ENCODE peak calls at places on chromosomes 1 and 21, in eight cellular contexts. S, Y, W, P, J, X, L and C are unnamed samples.

GRCh38 chr1:229223498-229223897 is 47.4 kb upstream of the RAB4A start:
- DNase-seq in S (no peak), Y (peak), W (no peak), P (no peak), J (no peak), X (no peak), L (no peak), C (no peak)

GRCh38 chr1:64495878-64496277 is 25.9 kb downstream of the CACHD1 start:
- DNase-seq in S (no peak), Y (no peak), W (no peak), P (no peak), J (no peak), X (no peak), L (no peak), C (no peak)

GRCh38 chr1:84505167-84506001 is 802 bp upstream of the SPATA1 start:
- DNase-seq in S (no peak), Y (no peak), W (peak), P (no peak), J (no peak), X (peak), L (no peak), C (peak)

GRCh38 chr1:99818063-99818699 is 32.0 kb upstream of the AGL start:
- DNase-seq in S (no peak), Y (no peak), W (peak), P (no peak), J (no peak), X (peak), L (peak), C (no peak)

GRCh38 chr21:33360281-33360680 is 35.5 kb downstream of the IFNAR1 start:
- DNase-seq in S (peak), Y (no peak), W (peak), P (no peak), J (no peak), X (peak), L (peak), C (no peak)

GRCh38 chr1:89607888-89608626 is 24.9 kb upstream of the LRRC8C start:
- DNase-seq in S (peak), Y (no peak), W (no peak), P (no peak), J (no peak), X (peak), L (peak), C (no peak)

GRCh38 chr21:34510148-34511142 is 1.6 kb downstream of the KCNE1 start:
- DNase-seq in S (no peak), Y (peak), W (peak), P (peak), J (peak), X (peak), L (peak), C (peak)

GRCh38 chr1:240803151-240803550 is 191.2 kb upstream of the GREM2 start:
- DNase-seq in S (no peak), Y (no peak), W (peak), P (no peak), J (no peak), X (no peak), L (peak), C (no peak)

GRCh38 chr1:103275725-103276124 is 167.4 kb upstream of the COL11A1 start:
- DNase-seq in S (no peak), Y (no peak), W (no peak), P (no peak), J (no peak), X (no peak), L (no peak), C (no peak)

GRCh38 chr1:199684686-199685273 is 342.7 kb upstream of the NR5A2 start:
- DNase-seq in S (no peak), Y (no peak), W (peak), P (no peak), J (peak), X (peak), L (peak), C (peak)

GRCh38 chr1:181141431-181141910 is 53.0 kb downstream of the IER5 start:
- DNase-seq in S (no peak), Y (peak), W (peak), P (no peak), J (no peak), X (peak), L (peak), C (no peak)

GRCh38 chr1:5917591-5918274 is 74.5 kb downstream of the NPHP4 start:
- DNase-seq in S (no peak), Y (no peak), W (peak), P (no peak), J (no peak), X (no peak), L (no peak), C (no peak)

GRCh38 chr1:159207774-159208459 is 3.2 kb downstream of the ACKR1 start:
- DNase-seq in S (no peak), Y (no peak), W (no peak), P (no peak), J (no peak), X (peak), L (peak), C (no peak)

GRCh38 chr21:26047279-26047967 is 123.1 kb downstream of the APP start:
- DNase-seq in S (no peak), Y (peak), W (no peak), P (no peak), J (no peak), X (no peak), L (no peak), C (no peak)

GRCh38 chr21:38263493-38263892 is 6.7 kb downstream of the KCNJ15 start:
- DNase-seq in S (no peak), Y (no peak), W (peak), P (no peak), J (no peak), X (peak), L (peak), C (no peak)

GRCh38 chr1:157734328-157734727 is 33.8 kb upstream of the FCRL3 start:
- DNase-seq in S (no peak), Y (no peak), W (no peak), P (no peak), J (no peak), X (no peak), L (no peak), C (no peak)

GRCh38 chr21:42219606-42220137 is 732 bp downstream of the ABCG1 start:
- DNase-seq in S (no peak), Y (peak), W (no peak), P (peak), J (peak), X (peak), L (no peak), C (peak)

GRCh38 chr1:245488346-245489110 is 333.7 kb downstream of the KIF26B start:
- DNase-seq in S (no peak), Y (no peak), W (no peak), P (no peak), J (peak), X (no peak), L (no peak), C (no peak)

GRCh38 chr1:245495681-245496080 is 340.9 kb downstream of the KIF26B start:
- DNase-seq in S (no peak), Y (no peak), W (no peak), P (no peak), J (no peak), X (no peak), L (no peak), C (no peak)

GRCh38 chr1:245489838-245490237 is 335.1 kb downstream of the KIF26B start:
- DNase-seq in S (no peak), Y (no peak), W (no peak), P (no peak), J (no peak), X (no peak), L (no peak), C (no peak)

DNA sequence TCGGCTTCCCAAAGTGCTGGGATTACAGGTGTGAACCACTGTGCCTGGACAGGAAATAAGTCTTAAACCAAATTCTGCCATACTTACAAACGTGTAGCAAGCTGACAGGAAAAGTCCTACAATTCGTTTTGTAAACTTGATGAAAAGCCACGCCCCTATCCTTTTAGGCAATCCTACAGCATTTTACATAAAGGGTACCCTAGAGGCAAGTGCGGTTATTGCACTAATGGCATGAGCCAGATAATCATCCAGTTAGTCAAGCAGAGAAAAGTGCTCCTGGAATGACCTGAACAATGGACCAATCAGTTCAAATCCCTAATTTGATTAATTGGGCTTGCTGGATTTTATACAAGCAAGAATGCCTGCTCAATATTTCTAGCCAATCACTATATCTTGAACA is 338.2 kb downstream of the KIF26B start:
- DNase-seq in S (no peak), Y (no peak), W (peak), P (no peak), J (no peak), X (peak), L (peak), C (no peak)
- TF ChIP-seq CTCF in S (no peak), Y (no peak), W (peak), P (no peak), J (peak), X (peak), L (peak), C (no peak)

DNA sequence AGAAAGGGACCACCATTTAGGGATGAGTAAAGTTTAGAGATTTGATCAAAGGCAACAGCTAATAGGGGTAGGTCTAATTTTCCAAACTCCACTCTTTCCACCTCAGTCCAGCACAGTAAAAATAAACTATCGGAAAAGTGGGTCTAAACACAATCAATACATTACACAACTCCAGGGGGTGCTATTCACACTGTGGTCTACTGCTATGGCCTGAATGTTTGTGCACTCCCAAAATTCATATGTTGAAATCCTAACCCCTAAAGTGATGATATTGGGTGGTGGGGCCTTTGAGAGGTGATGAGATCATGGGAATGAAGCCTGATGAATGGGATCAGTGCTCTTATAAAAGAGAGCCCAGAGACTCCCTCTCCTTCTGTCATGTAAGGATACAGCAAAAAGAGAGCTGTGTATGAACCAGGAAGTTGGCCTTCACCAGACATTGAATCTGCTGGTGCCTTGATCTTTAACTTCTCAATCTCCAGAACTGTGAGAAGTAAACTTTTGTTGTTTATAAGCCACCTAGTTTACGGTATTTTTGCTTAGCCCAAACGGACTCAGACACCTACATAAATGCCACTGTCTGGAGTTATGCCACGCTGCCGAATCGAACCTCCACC is 193.9 kb downstream of the OMA1 start:
- DNase-seq in S (no peak), Y (no peak), W (no peak), P (no peak), J (no peak), X (no peak), L (no peak), C (no peak)
- TF ChIP-seq CTCF in S (no peak), Y (no peak), W (no peak), P (no peak), J (no peak), X (no peak), L (no peak), C (no peak)

DNA sequence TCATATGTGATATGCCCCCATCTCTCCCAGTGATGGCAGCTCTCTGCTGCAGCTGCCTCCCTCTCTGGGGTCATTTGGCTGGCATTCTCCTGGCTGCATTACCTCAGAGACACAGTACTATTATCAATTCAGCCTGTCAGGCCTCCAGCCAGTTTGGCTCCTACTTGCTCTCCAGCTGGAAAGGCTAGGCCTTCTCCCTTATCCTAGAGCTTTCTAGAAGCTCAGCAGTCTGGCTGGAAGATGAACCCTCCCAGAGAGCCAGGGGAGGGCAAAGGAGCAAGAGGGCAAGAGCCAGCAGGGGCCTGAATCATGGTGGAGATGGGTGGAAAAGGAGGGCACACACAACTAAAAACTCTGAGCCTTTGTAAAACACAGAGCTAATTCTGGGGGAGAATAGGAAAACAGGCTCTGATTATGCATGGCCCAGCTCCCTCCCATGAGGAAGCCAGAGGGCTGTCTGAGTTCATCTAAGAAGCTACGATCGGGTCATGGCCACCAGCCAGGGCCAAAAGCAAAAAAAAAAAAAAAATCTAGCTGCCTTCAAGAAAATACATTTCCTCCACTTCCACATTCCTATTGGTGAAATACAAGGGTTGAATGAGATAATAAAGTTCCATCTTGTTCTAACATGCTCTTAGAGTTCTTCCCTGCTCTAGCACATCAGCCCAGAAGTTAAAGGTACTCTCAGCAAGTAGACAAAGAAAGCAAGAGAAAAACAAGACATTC is 8.8 kb downstream of the LAMB3 start:
- DNase-seq in S (peak), Y (no peak), W (peak), P (no peak), J (no peak), X (peak), L (peak), C (no peak)
- TF ChIP-seq CTCF in S (no peak), Y (no peak), W (no peak), P (no peak), J (no peak), X (no peak), L (no peak), C (no peak)

DNA sequence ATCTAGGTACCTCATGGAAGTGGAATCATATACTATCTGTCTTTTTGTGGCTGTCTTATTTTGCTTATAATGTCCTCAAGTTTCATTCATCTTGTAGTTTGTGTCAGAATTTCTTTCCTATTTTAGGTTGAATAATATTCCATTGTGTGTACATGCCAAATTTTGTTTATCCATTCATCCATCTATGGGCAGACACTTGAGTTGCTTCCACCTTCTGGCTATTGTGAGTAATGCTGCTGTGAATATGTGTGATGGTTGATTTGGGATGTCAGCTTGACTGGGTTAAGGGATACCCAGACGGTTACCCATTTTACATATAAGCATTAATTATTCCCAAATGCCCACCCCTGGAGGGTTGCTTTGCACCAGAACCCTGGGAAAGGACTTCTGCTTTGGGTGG is 477.5 kb downstream of the PTPRU start:
- DNase-seq in S (no peak), Y (no peak), W (peak), P (no peak), J (no peak), X (no peak), L (peak), C (no peak)
- TF ChIP-seq CTCF in S (no peak), Y (no peak), W (peak), P (no peak), J (peak), X (peak), L (peak), C (no peak)